ENCODE peak calls at places on chromosome 11, in ten cellular contexts. F is transverse colon, R is A549, N is suprapubic skin, Q is K562, L is ovary, X is stomach, I is H1, B is tibial nerve, Z is SK-N-SH. M is an unnamed sample.

GRCh38 chr11:76739798-76740197 is 43.4 kb upstream of the TSKU start:
- DNase-seq in L (peak; percentile 51), Z (no peak), Q (no peak), I (no peak), R (no peak), N (no peak), F (no peak), X (no peak), B (no peak), M (no peak)

GRCh38 chr11:33682446-33682845 is 18.2 kb downstream of the C11orf91 start:
- DNase-seq in N (no peak), R (no peak), L (no peak), B (no peak), Q (no peak), X (no peak), Z (no peak), I (no peak), F (no peak), M (peak; percentile 10)

GRCh38 chr11:74849525-74850391 is 99.1 kb downstream of the XRRA1 start:
- DNase-seq in R (no peak), I (peak; percentile 65), F (no peak), X (no peak), Q (no peak), N (no peak), Z (no peak), L (no peak), B (no peak), M (no peak)

GRCh38 chr11:115963170-115963569 is 459.0 kb upstream of the CADM1 start:
- DNase-seq in R (no peak), F (no peak), X (no peak), L (no peak), B (no peak), I (no peak), Q (no peak), Z (no peak), N (no peak), M (no peak)

GRCh38 chr11:117911694-117912093 is 17.5 kb downstream of the TMPRSS13 start:
- DNase-seq in X (no peak), N (peak; percentile 40), Q (no peak), Z (no peak), L (no peak), I (no peak), B (no peak), R (no peak), F (no peak), M (peak; percentile 14)

GRCh38 chr11:125923012-125923579 is 18.8 kb downstream of the DDX25 start:
- DNase-seq in L (peak; percentile 72), I (peak; percentile 34), B (peak; percentile 75), N (no peak), Q (peak; percentile 72), F (peak; percentile 68), Z (peak; percentile 74), X (peak; percentile 63), R (peak; percentile 71), M (no peak)

GRCh38 chr11:105244157-105244820 is 104.7 kb upstream of the CARD18 start:
- DNase-seq in Q (no peak), R (peak; percentile 71), F (no peak), L (no peak), Z (no peak), B (no peak), N (no peak), I (no peak), X (no peak), M (peak; percentile 27)

GRCh38 chr11:111944651-111945051 is 7.5 kb downstream of the DIXDC1 start:
- DNase-seq in B (no peak), X (no peak), N (no peak), L (no peak), Q (no peak), R (peak; percentile 57), F (no peak), I (no peak), Z (no peak), M (no peak)

GRCh38 chr11:84719935-84720577 is 907.1 kb downstream of the DLG2 start:
- DNase-seq in B (no peak), R (no peak), Q (no peak), N (no peak), F (peak; percentile 7), X (no peak), L (peak; percentile 10), Z (peak; percentile 44), I (no peak), M (peak; percentile 71)

GRCh38 chr11:95886462-95886861 is 37.4 kb downstream of the MTMR2 start:
- DNase-seq in X (no peak), Q (no peak), I (no peak), L (no peak), R (no peak), B (no peak), N (no peak), F (no peak), Z (no peak), M (no peak)

GRCh38 chr11:128054323-128054910 is 532.9 kb downstream of the ETS1 start:
- DNase-seq in R (no peak), X (no peak), L (no peak), I (no peak), Z (no peak), Q (no peak), N (no peak), F (no peak), B (no peak), M (no peak)

GRCh38 chr11:114102993-114103896 is 43.7 kb downstream of the ZBTB16 start:
- DNase-seq in I (no peak), Q (no peak), Z (no peak), F (no peak), N (no peak), L (no peak), X (no peak), R (no peak), B (no peak), M (no peak)

GRCh38 chr11:19711911-19712280 is 741 bp upstream of the NAV2 start:
- DNase-seq in F (peak; percentile 30), L (no peak), N (no peak), X (no peak), Q (peak; percentile 15), B (no peak), I (no peak), Z (no peak), R (no peak), M (no peak)

GRCh38 chr11:17814546-17814945 is 80.0 kb downstream of the KCNC1 start:
- DNase-seq in Q (no peak), R (no peak), F (no peak), I (no peak), B (no peak), X (no peak), Z (no peak), N (no peak), L (no peak), M (no peak)

GRCh38 chr11:16361108-16361869 is 4.9 kb upstream of the SOX6 start:
- DNase-seq in L (no peak), Z (no peak), B (no peak), Q (no peak), F (no peak), I (no peak), R (no peak), N (no peak), X (no peak), M (no peak)

GRCh38 chr11:44909557-44909956 is 41.1 kb downstream of the TP53I11 start:
- DNase-seq in R (no peak), Z (no peak), Q (no peak), F (no peak), L (no peak), X (no peak), N (no peak), B (no peak), I (no peak), M (no peak)

GRCh38 chr11:111655924-111656323 is 53.7 kb downstream of the SIK2 start:
- DNase-seq in I (no peak), F (no peak), X (no peak), Q (no peak), L (no peak), R (no peak), Z (no peak), B (no peak), N (no peak), M (no peak)

GRCh38 chr11:106156290-106156937 is 79.0 kb downstream of the AASDHPPT start:
- DNase-seq in B (no peak), I (no peak), N (no peak), F (no peak), X (peak; percentile 34), L (peak; percentile 20), R (peak; percentile 47), Q (peak; percentile 19), Z (peak; percentile 27), M (peak; percentile 24)

DNA sequence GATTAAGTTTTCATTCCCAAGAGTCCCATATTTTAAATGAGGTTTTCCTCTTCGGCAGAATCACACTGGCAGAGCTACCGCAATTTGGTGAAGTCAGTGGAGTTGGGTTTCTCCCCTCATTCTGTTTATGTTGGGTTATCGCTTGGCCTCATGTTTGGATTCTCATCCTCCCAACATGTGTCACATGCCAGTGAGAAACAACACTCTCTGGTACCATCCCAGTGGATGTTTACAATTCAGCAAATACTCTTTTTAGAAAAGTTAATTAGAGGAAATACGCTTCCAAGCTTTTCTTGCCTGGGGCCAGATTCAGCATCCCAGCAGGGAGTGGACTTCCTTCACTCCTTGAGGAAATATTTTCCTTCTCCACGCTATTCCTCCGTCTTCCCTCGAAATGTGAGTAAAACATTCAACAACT is 2.1 kb downstream of the PAMR1 start:
- DNase-seq in N (no peak), L (no peak), F (no peak), I (no peak), Q (no peak), R (no peak), B (no peak), Z (no peak), X (no peak), M (no peak)
- TF ChIP-seq EP300 in N (no peak), L (no peak), F (no peak), I (no peak), Q (no peak), R (no peak), B (peak; percentile 54), Z (no peak), X (no peak), M (no peak)

DNA sequence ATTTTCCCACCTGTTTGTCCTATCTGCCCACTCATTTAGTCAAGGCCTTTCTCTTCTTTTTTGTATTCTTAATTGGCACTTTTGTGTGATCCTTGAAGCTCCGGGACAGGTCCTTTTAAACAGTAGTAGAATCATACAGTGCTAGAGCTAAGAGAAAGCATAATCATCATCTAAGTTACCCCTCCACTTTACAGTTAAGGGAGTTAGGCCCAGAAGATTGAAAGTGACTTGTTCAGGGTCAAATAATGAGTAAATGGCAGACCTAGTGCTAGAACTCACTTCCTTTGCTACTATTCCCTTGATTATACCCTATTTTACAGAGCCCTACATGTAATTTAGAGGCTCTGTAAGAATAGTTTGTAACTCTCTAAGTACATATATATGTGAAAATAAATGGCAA is 2.5 kb downstream of the USP47 start:
- DNase-seq in F (no peak), L (no peak), I (no peak), B (no peak), Q (no peak), R (no peak), X (no peak), Z (no peak), N (no peak), M (no peak)
- H3K4me3 ChIP-seq in F (peak overlapping the region; percentile 87), L (peak overlapping the region; percentile 56), I (peak overlapping the region; percentile 6), B (peak overlapping the region; percentile 69), Q (peak overlapping the region; percentile 89), R (no peak overlapping the region), X (peak overlapping the region; percentile 66), Z (peak overlapping the region; percentile 90), N (peak overlapping the region; percentile 86), M (peak overlapping the region; percentile 62)

GRCh38 chr11:9691865-9692264 is 28.0 kb downstream of the SWAP70 start:
- DNase-seq in F (no peak), I (no peak), B (no peak), X (no peak), N (no peak), Z (no peak), Q (no peak), L (no peak), R (no peak), M (no peak)
- TF ChIP-seq EP300 in F (no peak), I (no peak), B (no peak), X (no peak), N (no peak), Z (no peak), Q (no peak), L (no peak), R (no peak), M (no peak)

GRCh38 chr11:35629914-35630313 is 11.7 kb downstream of the FJX1 start:
- DNase-seq in R (peak; percentile 85), Z (no peak), L (no peak), F (no peak), I (no peak), N (no peak), B (no peak), X (no peak), Q (no peak), M (peak; percentile 65)
- H3K4me3 ChIP-seq in R (no peak overlapping the region), Z (no peak overlapping the region), L (no peak overlapping the region), F (no peak overlapping the region), I (no peak overlapping the region), N (no peak overlapping the region), B (no peak overlapping the region), X (no peak overlapping the region), Q (no peak overlapping the region), M (no peak overlapping the region)